ENCODE peak calls at places on chromosomes 2 and 18, in four cellular contexts. Z is cardiac muscle cell, O is mucosa of descending colon, U is fibroblast of lung. B is an unnamed sample.

GRCh38 chr2:224982226-224982625 is 60.0 kb downstream of the DOCK10 start:
- DNase-seq in Z (no peak), O (no peak), U (peak; percentile 40), B (no peak)

GRCh38 chr2:170434900-170435640 is 257.1 kb downstream of the MYO3B start:
- DNase-seq in Z (no peak), O (no peak), U (no peak), B (no peak)

GRCh38 chr2:197647961-197648690 is 27.3 kb downstream of the RFTN2 start:
- DNase-seq in Z (no peak), O (no peak), U (no peak), B (no peak)

GRCh38 chr18:31056296-31056695 is 13.8 kb upstream of the DSC3 start:
- DNase-seq in Z (no peak), O (no peak), U (no peak), B (no peak)

GRCh38 chr2:205698556-205699282 is 16.4 kb downstream of the NRP2 start:
- DNase-seq in Z (no peak), O (no peak), U (peak; percentile 74), B (no peak)

GRCh38 chr18:26185267-26185666 is 41.0 kb upstream of the TAF4B start:
- DNase-seq in Z (no peak), O (no peak), U (no peak), B (no peak)

GRCh38 chr2:133456156-133456555 is 112.1 kb downstream of the NCKAP5 start:
- DNase-seq in Z (no peak), O (no peak), U (no peak), B (no peak)

GRCh38 chr2:187615364-187615763 is 61.1 kb upstream of the TFPI start:
- DNase-seq in Z (no peak), O (no peak), U (peak; percentile 11), B (no peak)

GRCh38 chr2:200252661-200253067 is 53.8 kb upstream of the SPATS2L start:
- DNase-seq in Z (no peak), O (no peak), U (peak; percentile 60), B (no peak)

DNA sequence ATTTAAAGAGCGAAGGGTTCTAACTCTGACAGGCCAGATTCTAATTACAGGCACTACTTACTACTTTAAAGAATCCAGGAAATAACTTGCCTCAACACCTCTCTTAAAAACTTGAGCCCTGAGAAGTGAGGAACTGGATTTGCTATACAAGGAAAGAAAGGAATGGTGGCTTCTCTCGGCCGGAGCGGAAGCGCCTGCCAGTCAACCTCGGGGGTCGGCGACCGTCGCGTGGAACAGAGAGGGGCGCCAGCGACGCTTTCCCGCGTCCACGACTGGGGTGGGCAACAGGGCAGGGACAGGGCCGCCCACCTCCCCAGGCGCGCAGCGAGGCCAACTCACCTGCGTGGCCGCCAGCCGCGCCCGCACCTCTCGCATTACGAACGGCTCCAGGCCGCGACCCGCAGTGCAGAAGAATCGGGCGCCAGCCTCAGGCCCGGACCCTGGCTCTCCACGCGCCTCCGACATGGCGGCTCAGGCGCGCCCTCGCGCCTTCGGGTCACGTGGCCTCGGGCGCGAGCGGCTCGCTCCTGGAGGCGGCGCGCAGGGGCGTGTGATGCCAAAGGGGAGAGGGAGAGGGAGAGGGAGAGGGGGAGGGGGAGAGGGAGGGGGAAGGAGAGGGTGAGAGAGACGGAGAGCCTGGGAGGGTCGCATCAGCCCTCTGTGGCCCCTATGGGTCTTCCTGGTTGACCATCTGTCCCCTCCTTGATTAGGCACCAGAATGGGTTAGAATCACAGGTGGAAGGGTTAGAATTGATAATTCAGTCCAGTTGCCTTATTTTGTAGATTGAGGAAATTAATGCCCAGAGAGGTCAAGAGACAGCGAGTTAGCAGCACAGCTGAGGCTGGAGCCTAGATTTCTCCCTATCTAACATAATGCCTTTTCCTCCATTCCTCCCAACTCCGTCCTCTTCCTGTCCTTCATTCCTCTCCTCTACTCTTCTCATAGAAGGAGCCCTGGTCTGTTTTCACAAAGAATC is at the start of gene THUMPD2:
- DNase-seq in Z (peak; percentile 84), O (peak; percentile 79), U (peak; percentile 74), B (peak; percentile 85)
- TF ChIP-seq CTCF in Z (no peak), O (no peak), U (no peak), B (no peak)

DNA sequence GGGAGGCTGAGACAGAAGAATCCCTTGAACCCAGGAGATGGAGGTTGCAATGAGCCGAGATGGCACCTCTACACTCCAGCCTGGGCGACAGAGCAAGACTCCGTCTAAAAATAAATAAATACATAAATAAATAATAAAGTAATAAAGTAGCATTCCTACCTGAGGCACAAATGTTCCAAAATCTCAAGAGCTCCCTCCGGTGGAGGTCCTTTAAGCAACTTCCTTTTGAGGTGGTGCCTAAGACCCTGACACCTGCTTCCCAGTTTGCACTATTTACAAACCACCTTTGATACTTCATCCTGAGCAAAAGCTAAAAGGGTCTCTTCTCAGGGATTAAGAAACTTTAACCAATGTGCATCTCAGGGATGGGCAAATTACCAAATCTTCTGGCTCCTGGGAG is 505.1 kb downstream of the CNTNAP5 start:
- DNase-seq in Z (no peak), O (no peak), U (no peak), B (no peak)
- TF ChIP-seq CTCF in Z (peak; percentile 21), O (no peak), U (no peak), B (no peak)

GRCh38 chr18:52337286-52337685 is 2.7 kb upstream of the DCC start:
- DNase-seq in Z (no peak), O (no peak), U (peak; percentile 70), B (no peak)

GRCh38 chr18:52341617-52342381 is 1.8 kb downstream of the DCC start:
- DNase-seq in Z (peak; percentile 54), O (peak; percentile 27), U (peak; percentile 14), B (no peak)

GRCh38 chr18:52343138-52343537 is 3.1 kb downstream of the DCC start:
- DNase-seq in Z (peak; percentile 51), O (no peak), U (peak; percentile 2), B (no peak)

GRCh38 chr18:52340466-52341378 is 725 bp downstream of the DCC start:
- DNase-seq in Z (no peak), O (no peak), U (peak; percentile 1), B (no peak)

DNA sequence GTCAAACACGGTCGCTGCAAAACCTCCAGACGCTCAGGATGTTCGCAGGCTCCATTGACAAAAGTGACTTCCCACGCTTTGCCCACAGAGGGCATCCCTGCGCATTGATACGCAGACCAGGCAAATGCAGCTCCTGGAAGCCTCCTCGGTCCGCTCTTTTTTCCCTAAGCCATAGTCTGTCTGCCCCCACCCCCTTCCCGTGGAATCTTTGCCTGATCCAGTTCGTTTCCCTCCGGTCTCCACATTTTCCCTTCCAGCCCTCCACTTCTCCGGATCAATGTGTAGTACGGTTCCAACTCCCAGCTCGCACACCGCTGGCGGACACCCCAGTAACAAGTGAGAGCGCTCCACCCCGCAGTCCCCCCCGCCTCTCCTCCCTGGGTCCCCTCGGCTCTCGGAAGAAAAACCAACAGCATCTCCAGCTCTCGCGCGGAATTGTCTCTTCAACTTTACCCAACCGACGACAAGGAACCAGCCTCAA is at the start of gene DCC:
- DNase-seq in Z (peak; percentile 76), O (no peak), U (peak; percentile 61), B (peak; percentile 24)
- TF ChIP-seq CTCF in Z (peak; percentile 41), O (no peak), U (peak; percentile 58), B (no peak)

GRCh38 chr2:9984861-9985480 is 33.5 kb downstream of the GRHL1 start:
- DNase-seq in Z (no peak), O (no peak), U (peak; percentile 90), B (no peak)

GRCh38 chr2:9982891-9983290 is 31.4 kb downstream of the GRHL1 start:
- DNase-seq in Z (no peak), O (no peak), U (no peak), B (no peak)

GRCh38 chr2:9983413-9984216 is 32.1 kb downstream of the GRHL1 start:
- DNase-seq in Z (no peak), O (no peak), U (peak; percentile 76), B (no peak)

GRCh38 chr2:9985531-9985930 is 34.0 kb downstream of the GRHL1 start:
- DNase-seq in Z (no peak), O (no peak), U (no peak), B (no peak)

GRCh38 chr2:9984217-9984739 is 32.8 kb downstream of the GRHL1 start:
- DNase-seq in Z (peak; percentile 61), O (no peak), U (peak; percentile 41), B (no peak)
- TF ChIP-seq CTCF in Z (peak; percentile 66), O (peak; percentile 40), U (peak; percentile 65), B (peak; percentile 57)

GRCh38 chr2:56892381-56892780 is 708.6 kb downstream of the CCDC85A start:
- DNase-seq in Z (no peak), O (no peak), U (no peak), B (no peak)

DNA sequence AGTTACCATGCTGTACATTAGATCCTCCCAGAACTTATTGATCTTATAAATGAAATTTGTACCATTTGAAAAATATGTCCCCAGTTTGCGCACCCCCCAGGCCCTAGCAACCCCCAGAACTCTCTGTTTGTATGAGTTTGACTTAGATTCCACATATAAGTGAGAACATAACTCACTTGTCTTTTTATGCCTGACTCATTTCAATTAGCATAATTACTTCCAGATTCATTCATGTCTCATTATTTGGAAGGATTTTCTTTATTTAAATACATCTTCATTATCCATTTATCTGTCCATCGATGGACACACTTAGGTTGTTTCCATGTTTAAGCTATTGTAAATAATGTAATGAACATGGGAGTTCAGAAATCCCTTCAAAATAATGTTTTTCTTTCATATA is 705.9 kb downstream of the CCDC85A start:
- DNase-seq in Z (no peak), O (no peak), U (no peak), B (no peak)
- TF ChIP-seq CTCF in Z (no peak), O (no peak), U (no peak), B (no peak)

GRCh38 chr2:167900435-167900834 is 347.0 kb downstream of the STK39 start:
- DNase-seq in Z (no peak), O (no peak), U (no peak), B (no peak)
- TF ChIP-seq CTCF in Z (no peak), O (no peak), U (no peak), B (no peak)

DNA sequence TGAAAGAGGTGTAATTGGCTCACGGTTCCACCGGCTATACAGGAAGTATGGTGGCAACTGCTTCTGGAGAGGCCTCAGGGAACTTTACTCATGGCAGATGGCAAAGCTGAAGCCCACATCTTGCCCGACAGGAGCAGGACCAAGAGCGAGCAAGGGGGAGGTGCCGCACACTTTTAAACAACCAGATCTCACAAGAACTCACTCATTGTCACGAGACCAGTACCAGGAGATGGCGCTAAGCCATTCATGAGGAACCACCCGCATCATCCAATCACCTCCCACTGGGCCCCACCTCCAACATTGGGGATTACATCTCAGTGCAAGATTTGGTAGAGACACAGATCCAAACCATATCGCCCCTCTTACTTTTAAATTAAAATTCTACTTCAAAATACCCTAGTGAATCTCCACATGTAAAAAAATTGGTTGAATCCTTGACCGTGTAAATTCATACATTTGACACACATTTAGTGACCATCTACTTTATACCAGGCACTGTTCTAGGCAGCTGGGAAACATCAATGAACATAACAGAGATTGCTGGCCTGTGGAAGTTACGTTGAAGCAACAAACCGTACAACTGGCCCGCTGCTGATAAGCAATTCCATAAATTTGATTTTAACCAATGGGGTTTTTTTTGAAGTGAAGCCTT is 87.6 kb downstream of the ALPK2 start:
- DNase-seq in Z (no peak), O (no peak), U (peak; percentile 32), B (no peak)
- TF ChIP-seq CTCF in Z (peak; percentile 15), O (no peak), U (no peak), B (no peak)

GRCh38 chr2:64492272-64492671 is 31.9 kb upstream of the AFTPH start:
- DNase-seq in Z (no peak), O (no peak), U (no peak), B (no peak)

GRCh38 chr2:64493788-64494187 is 30.3 kb upstream of the AFTPH start:
- DNase-seq in Z (no peak), O (no peak), U (no peak), B (no peak)

GRCh38 chr2:64489081-64489761 is 34.9 kb upstream of the AFTPH start:
- DNase-seq in Z (no peak), O (no peak), U (no peak), B (no peak)

GRCh38 chr2:64491426-64491825 is 32.7 kb upstream of the AFTPH start:
- DNase-seq in Z (no peak), O (no peak), U (peak; percentile 48), B (no peak)

GRCh38 chr2:64492821-64493220 is 31.3 kb upstream of the AFTPH start:
- DNase-seq in Z (no peak), O (no peak), U (no peak), B (no peak)
- TF ChIP-seq CTCF in Z (no peak), O (no peak), U (no peak), B (no peak)

B was measured in Caco-2.